ENCODE peak calls at places on chromosomes 2 and 18, in ten cellular contexts. One of them, this sample, is unnamed.

GRCh38 chr2:128808462-128809255 is 490.0 kb upstream of the HS6ST1 start:
- DNase-seq in A549: no peak
- DNase-seq in NCI-H526 treated with DMSO at 0.1 percent for 48 hours: no peak
- DNase-seq in stimulated activated naive B cell treated with anti-CD40 and anti-IgM and Interleukin-4, amounts not matched to agents 10 μg/mL and 1 μg/mL and 100 μg/mL, for 72 hours: no peak
- DNase-seq in CD8-positive, alpha-beta T cell: no peak
- DNase-seq in HTR-8/SVneo: peak
- DNase-seq in tibial artery: no peak
- DNase-seq in A172: no peak
- DNase-seq in SHP77 treated with DMSO at 0.1 percent for 48 hours: no peak
- DNase-seq in AML-193: no peak
- DNase-seq in this sample: no peak

GRCh38 chr18:22559414-22560282 is 141.9 kb upstream of the CTAGE1 start:
- DNase-seq in A549: peak
- DNase-seq in NCI-H526 treated with DMSO at 0.1 percent for 48 hours: peak
- DNase-seq in stimulated activated naive B cell treated with anti-CD40 and anti-IgM and Interleukin-4, amounts not matched to agents 10 μg/mL and 1 μg/mL and 100 μg/mL, for 72 hours: no peak
- DNase-seq in CD8-positive, alpha-beta T cell: peak
- DNase-seq in HTR-8/SVneo: peak
- DNase-seq in tibial artery: peak
- DNase-seq in A172: peak
- DNase-seq in SHP77 treated with DMSO at 0.1 percent for 48 hours: no peak
- DNase-seq in AML-193: no peak
- DNase-seq in this sample: no peak

GRCh38 chr2:157170299-157170698 is 87.2 kb upstream of the GALNT5 start:
- DNase-seq in A549: no peak
- DNase-seq in NCI-H526 treated with DMSO at 0.1 percent for 48 hours: no peak
- DNase-seq in stimulated activated naive B cell treated with anti-CD40 and anti-IgM and Interleukin-4, amounts not matched to agents 10 μg/mL and 1 μg/mL and 100 μg/mL, for 72 hours: no peak
- DNase-seq in CD8-positive, alpha-beta T cell: no peak
- DNase-seq in HTR-8/SVneo: no peak
- DNase-seq in tibial artery: no peak
- DNase-seq in A172: no peak
- DNase-seq in SHP77 treated with DMSO at 0.1 percent for 48 hours: no peak
- DNase-seq in AML-193: no peak
- DNase-seq in this sample: no peak

GRCh38 chr18:52677991-52678390 is 338.0 kb downstream of the DCC start:
- DNase-seq in A549: no peak
- DNase-seq in NCI-H526 treated with DMSO at 0.1 percent for 48 hours: no peak
- DNase-seq in stimulated activated naive B cell treated with anti-CD40 and anti-IgM and Interleukin-4, amounts not matched to agents 10 μg/mL and 1 μg/mL and 100 μg/mL, for 72 hours: no peak
- DNase-seq in CD8-positive, alpha-beta T cell: no peak
- DNase-seq in HTR-8/SVneo: no peak
- DNase-seq in tibial artery: no peak
- DNase-seq in A172: no peak
- DNase-seq in SHP77 treated with DMSO at 0.1 percent for 48 hours: no peak
- DNase-seq in AML-193: no peak
- DNase-seq in this sample: no peak

GRCh38 chr2:117985092-117985491 is 28.8 kb downstream of the CCDC93 start:
- DNase-seq in A549: peak
- DNase-seq in NCI-H526 treated with DMSO at 0.1 percent for 48 hours: no peak
- DNase-seq in stimulated activated naive B cell treated with anti-CD40 and anti-IgM and Interleukin-4, amounts not matched to agents 10 μg/mL and 1 μg/mL and 100 μg/mL, for 72 hours: no peak
- DNase-seq in CD8-positive, alpha-beta T cell: no peak
- DNase-seq in HTR-8/SVneo: no peak
- DNase-seq in tibial artery: no peak
- DNase-seq in A172: no peak
- DNase-seq in SHP77 treated with DMSO at 0.1 percent for 48 hours: no peak
- DNase-seq in AML-193: no peak
- DNase-seq in this sample: no peak

GRCh38 chr18:22579271-22579670 is 161.6 kb upstream of the CTAGE1 start:
- DNase-seq in A549: no peak
- DNase-seq in NCI-H526 treated with DMSO at 0.1 percent for 48 hours: no peak
- DNase-seq in stimulated activated naive B cell treated with anti-CD40 and anti-IgM and Interleukin-4, amounts not matched to agents 10 μg/mL and 1 μg/mL and 100 μg/mL, for 72 hours: no peak
- DNase-seq in CD8-positive, alpha-beta T cell: no peak
- DNase-seq in HTR-8/SVneo: no peak
- DNase-seq in tibial artery: no peak
- DNase-seq in A172: no peak
- DNase-seq in SHP77 treated with DMSO at 0.1 percent for 48 hours: no peak
- DNase-seq in AML-193: no peak
- DNase-seq in this sample: no peak

GRCh38 chr2:101308432-101309210 is at the start of gene RNF149:
- DNase-seq in A549: peak
- DNase-seq in NCI-H526 treated with DMSO at 0.1 percent for 48 hours: peak
- DNase-seq in stimulated activated naive B cell treated with anti-CD40 and anti-IgM and Interleukin-4, amounts not matched to agents 10 μg/mL and 1 μg/mL and 100 μg/mL, for 72 hours: peak
- DNase-seq in CD8-positive, alpha-beta T cell: peak
- DNase-seq in HTR-8/SVneo: peak
- DNase-seq in tibial artery: peak
- DNase-seq in A172: peak
- DNase-seq in SHP77 treated with DMSO at 0.1 percent for 48 hours: peak
- DNase-seq in AML-193: peak
- DNase-seq in this sample: no peak

GRCh38 chr2:5060956-5061355 is 631.2 kb upstream of the SOX11 start:
- DNase-seq in A549: no peak
- DNase-seq in NCI-H526 treated with DMSO at 0.1 percent for 48 hours: no peak
- DNase-seq in stimulated activated naive B cell treated with anti-CD40 and anti-IgM and Interleukin-4, amounts not matched to agents 10 μg/mL and 1 μg/mL and 100 μg/mL, for 72 hours: no peak
- DNase-seq in CD8-positive, alpha-beta T cell: no peak
- DNase-seq in HTR-8/SVneo: no peak
- DNase-seq in tibial artery: no peak
- DNase-seq in A172: no peak
- DNase-seq in SHP77 treated with DMSO at 0.1 percent for 48 hours: no peak
- DNase-seq in AML-193: no peak
- DNase-seq in this sample: no peak

GRCh38 chr18:3607309-3608098 is 157.5 kb downstream of the TGIF1 start:
- DNase-seq in A549: no peak
- DNase-seq in NCI-H526 treated with DMSO at 0.1 percent for 48 hours: no peak
- DNase-seq in stimulated activated naive B cell treated with anti-CD40 and anti-IgM and Interleukin-4, amounts not matched to agents 10 μg/mL and 1 μg/mL and 100 μg/mL, for 72 hours: no peak
- DNase-seq in CD8-positive, alpha-beta T cell: no peak
- DNase-seq in HTR-8/SVneo: no peak
- DNase-seq in tibial artery: no peak
- DNase-seq in A172: no peak
- DNase-seq in SHP77 treated with DMSO at 0.1 percent for 48 hours: no peak
- DNase-seq in AML-193: no peak
- DNase-seq in this sample: no peak

GRCh38 chr2:241879326-241879725 is 9.8 kb downstream of the RTP5 start:
- DNase-seq in A549: no peak
- DNase-seq in NCI-H526 treated with DMSO at 0.1 percent for 48 hours: no peak
- DNase-seq in stimulated activated naive B cell treated with anti-CD40 and anti-IgM and Interleukin-4, amounts not matched to agents 10 μg/mL and 1 μg/mL and 100 μg/mL, for 72 hours: no peak
- DNase-seq in CD8-positive, alpha-beta T cell: peak
- DNase-seq in HTR-8/SVneo: no peak
- DNase-seq in tibial artery: no peak
- DNase-seq in A172: no peak
- DNase-seq in SHP77 treated with DMSO at 0.1 percent for 48 hours: no peak
- DNase-seq in AML-193: no peak
- DNase-seq in this sample: no peak

GRCh38 chr2:68980956-68981355 is 6.5 kb downstream of the GKN1 start:
- DNase-seq in A549: no peak
- DNase-seq in NCI-H526 treated with DMSO at 0.1 percent for 48 hours: no peak
- DNase-seq in stimulated activated naive B cell treated with anti-CD40 and anti-IgM and Interleukin-4, amounts not matched to agents 10 μg/mL and 1 μg/mL and 100 μg/mL, for 72 hours: no peak
- DNase-seq in CD8-positive, alpha-beta T cell: no peak
- DNase-seq in HTR-8/SVneo: no peak
- DNase-seq in tibial artery: no peak
- DNase-seq in A172: peak
- DNase-seq in SHP77 treated with DMSO at 0.1 percent for 48 hours: no peak
- DNase-seq in AML-193: no peak
- DNase-seq in this sample: no peak

GRCh38 chr18:79628416-79629248 is 51.0 kb upstream of the CTDP1 start:
- DNase-seq in A549: no peak
- DNase-seq in NCI-H526 treated with DMSO at 0.1 percent for 48 hours: no peak
- DNase-seq in stimulated activated naive B cell treated with anti-CD40 and anti-IgM and Interleukin-4, amounts not matched to agents 10 μg/mL and 1 μg/mL and 100 μg/mL, for 72 hours: no peak
- DNase-seq in CD8-positive, alpha-beta T cell: no peak
- DNase-seq in HTR-8/SVneo: no peak
- DNase-seq in tibial artery: peak
- DNase-seq in A172: no peak
- DNase-seq in SHP77 treated with DMSO at 0.1 percent for 48 hours: no peak
- DNase-seq in AML-193: no peak
- DNase-seq in this sample: no peak

GRCh38 chr2:108534577-108535379 is 508 bp downstream of the LIMS1 start:
- DNase-seq in A549: peak
- DNase-seq in NCI-H526 treated with DMSO at 0.1 percent for 48 hours: peak
- DNase-seq in stimulated activated naive B cell treated with anti-CD40 and anti-IgM and Interleukin-4, amounts not matched to agents 10 μg/mL and 1 μg/mL and 100 μg/mL, for 72 hours: peak
- DNase-seq in CD8-positive, alpha-beta T cell: peak
- DNase-seq in HTR-8/SVneo: peak
- DNase-seq in tibial artery: peak
- DNase-seq in A172: peak
- DNase-seq in SHP77 treated with DMSO at 0.1 percent for 48 hours: peak
- DNase-seq in AML-193: no peak
- DNase-seq in this sample: no peak

GRCh38 chr2:117859924-117860647 is 45.6 kb downstream of the DDX18 start:
- DNase-seq in A549: no peak
- DNase-seq in NCI-H526 treated with DMSO at 0.1 percent for 48 hours: no peak
- DNase-seq in stimulated activated naive B cell treated with anti-CD40 and anti-IgM and Interleukin-4, amounts not matched to agents 10 μg/mL and 1 μg/mL and 100 μg/mL, for 72 hours: no peak
- DNase-seq in CD8-positive, alpha-beta T cell: no peak
- DNase-seq in HTR-8/SVneo: no peak
- DNase-seq in tibial artery: no peak
- DNase-seq in A172: no peak
- DNase-seq in SHP77 treated with DMSO at 0.1 percent for 48 hours: no peak
- DNase-seq in AML-193: no peak
- DNase-seq in this sample: no peak

GRCh38 chr2:172394008-172394407 is 33.4 kb upstream of the ITGA6 start:
- DNase-seq in A549: no peak
- DNase-seq in NCI-H526 treated with DMSO at 0.1 percent for 48 hours: no peak
- DNase-seq in stimulated activated naive B cell treated with anti-CD40 and anti-IgM and Interleukin-4, amounts not matched to agents 10 μg/mL and 1 μg/mL and 100 μg/mL, for 72 hours: no peak
- DNase-seq in CD8-positive, alpha-beta T cell: no peak
- DNase-seq in HTR-8/SVneo: no peak
- DNase-seq in tibial artery: no peak
- DNase-seq in A172: no peak
- DNase-seq in SHP77 treated with DMSO at 0.1 percent for 48 hours: no peak
- DNase-seq in AML-193: peak
- DNase-seq in this sample: peak

GRCh38 chr2:126749537-126749936 is 93.6 kb downstream of the GYPC start:
- DNase-seq in A549: no peak
- DNase-seq in NCI-H526 treated with DMSO at 0.1 percent for 48 hours: no peak
- DNase-seq in stimulated activated naive B cell treated with anti-CD40 and anti-IgM and Interleukin-4, amounts not matched to agents 10 μg/mL and 1 μg/mL and 100 μg/mL, for 72 hours: no peak
- DNase-seq in CD8-positive, alpha-beta T cell: no peak
- DNase-seq in HTR-8/SVneo: no peak
- DNase-seq in tibial artery: no peak
- DNase-seq in A172: no peak
- DNase-seq in SHP77 treated with DMSO at 0.1 percent for 48 hours: no peak
- DNase-seq in AML-193: no peak
- DNase-seq in this sample: no peak

GRCh38 chr2:240585101-240585500 is 1.4 kb upstream of the CAPN10 start:
- DNase-seq in A549: no peak
- DNase-seq in NCI-H526 treated with DMSO at 0.1 percent for 48 hours: no peak
- DNase-seq in stimulated activated naive B cell treated with anti-CD40 and anti-IgM and Interleukin-4, amounts not matched to agents 10 μg/mL and 1 μg/mL and 100 μg/mL, for 72 hours: peak
- DNase-seq in CD8-positive, alpha-beta T cell: no peak
- DNase-seq in HTR-8/SVneo: no peak
- DNase-seq in tibial artery: no peak
- DNase-seq in A172: no peak
- DNase-seq in SHP77 treated with DMSO at 0.1 percent for 48 hours: no peak
- DNase-seq in AML-193: no peak
- DNase-seq in this sample: no peak

GRCh38 chr2:181340891-181341290 is 116.3 kb upstream of the ITGA4 start:
- DNase-seq in A549: no peak
- DNase-seq in NCI-H526 treated with DMSO at 0.1 percent for 48 hours: no peak
- DNase-seq in stimulated activated naive B cell treated with anti-CD40 and anti-IgM and Interleukin-4, amounts not matched to agents 10 μg/mL and 1 μg/mL and 100 μg/mL, for 72 hours: no peak
- DNase-seq in CD8-positive, alpha-beta T cell: no peak
- DNase-seq in HTR-8/SVneo: no peak
- DNase-seq in tibial artery: no peak
- DNase-seq in A172: no peak
- DNase-seq in SHP77 treated with DMSO at 0.1 percent for 48 hours: no peak
- DNase-seq in AML-193: no peak
- DNase-seq in this sample: no peak

GRCh38 chr2:37085731-37086147 is 1.4 kb downstream of the GPATCH11 start:
- DNase-seq in A549: peak
- DNase-seq in NCI-H526 treated with DMSO at 0.1 percent for 48 hours: no peak
- DNase-seq in stimulated activated naive B cell treated with anti-CD40 and anti-IgM and Interleukin-4, amounts not matched to agents 10 μg/mL and 1 μg/mL and 100 μg/mL, for 72 hours: no peak
- DNase-seq in CD8-positive, alpha-beta T cell: no peak
- DNase-seq in HTR-8/SVneo: no peak
- DNase-seq in tibial artery: no peak
- DNase-seq in A172: peak
- DNase-seq in SHP77 treated with DMSO at 0.1 percent for 48 hours: no peak
- DNase-seq in AML-193: no peak
- DNase-seq in this sample: no peak

GRCh38 chr2:1591978-1592907 is 152.1 kb downstream of the PXDN start:
- DNase-seq in A549: peak
- DNase-seq in NCI-H526 treated with DMSO at 0.1 percent for 48 hours: peak
- DNase-seq in stimulated activated naive B cell treated with anti-CD40 and anti-IgM and Interleukin-4, amounts not matched to agents 10 μg/mL and 1 μg/mL and 100 μg/mL, for 72 hours: no peak
- DNase-seq in CD8-positive, alpha-beta T cell: no peak
- DNase-seq in HTR-8/SVneo: no peak
- DNase-seq in tibial artery: peak
- DNase-seq in A172: no peak
- DNase-seq in SHP77 treated with DMSO at 0.1 percent for 48 hours: peak
- DNase-seq in AML-193: no peak
- DNase-seq in this sample: no peak

GRCh38 chr2:7513834-7514233 is 596.6 kb downstream of the RNF144A start:
- DNase-seq in A549: no peak
- DNase-seq in NCI-H526 treated with DMSO at 0.1 percent for 48 hours: no peak
- DNase-seq in stimulated activated naive B cell treated with anti-CD40 and anti-IgM and Interleukin-4, amounts not matched to agents 10 μg/mL and 1 μg/mL and 100 μg/mL, for 72 hours: no peak
- DNase-seq in CD8-positive, alpha-beta T cell: no peak
- DNase-seq in HTR-8/SVneo: no peak
- DNase-seq in tibial artery: no peak
- DNase-seq in A172: no peak
- DNase-seq in SHP77 treated with DMSO at 0.1 percent for 48 hours: no peak
- DNase-seq in AML-193: no peak
- DNase-seq in this sample: no peak

GRCh38 chr2:16633632-16634430 is 31.8 kb downstream of the CYRIA start:
- DNase-seq in A549: peak
- DNase-seq in NCI-H526 treated with DMSO at 0.1 percent for 48 hours: no peak
- DNase-seq in stimulated activated naive B cell treated with anti-CD40 and anti-IgM and Interleukin-4, amounts not matched to agents 10 μg/mL and 1 μg/mL and 100 μg/mL, for 72 hours: no peak
- DNase-seq in CD8-positive, alpha-beta T cell: no peak
- DNase-seq in HTR-8/SVneo: no peak
- DNase-seq in tibial artery: no peak
- DNase-seq in A172: peak
- DNase-seq in SHP77 treated with DMSO at 0.1 percent for 48 hours: no peak
- DNase-seq in AML-193: no peak
- DNase-seq in this sample: no peak

GRCh38 chr2:219727771-219728429 is 100.5 kb downstream of the SLC4A3 start:
- DNase-seq in A549: no peak
- DNase-seq in NCI-H526 treated with DMSO at 0.1 percent for 48 hours: no peak
- DNase-seq in stimulated activated naive B cell treated with anti-CD40 and anti-IgM and Interleukin-4, amounts not matched to agents 10 μg/mL and 1 μg/mL and 100 μg/mL, for 72 hours: no peak
- DNase-seq in CD8-positive, alpha-beta T cell: no peak
- DNase-seq in HTR-8/SVneo: no peak
- DNase-seq in tibial artery: no peak
- DNase-seq in A172: peak
- DNase-seq in SHP77 treated with DMSO at 0.1 percent for 48 hours: no peak
- DNase-seq in AML-193: no peak
- DNase-seq in this sample: no peak

GRCh38 chr2:74514368-74515270 is at the start of gene TLX2:
- DNase-seq in A549: peak
- DNase-seq in NCI-H526 treated with DMSO at 0.1 percent for 48 hours: no peak
- DNase-seq in stimulated activated naive B cell treated with anti-CD40 and anti-IgM and Interleukin-4, amounts not matched to agents 10 μg/mL and 1 μg/mL and 100 μg/mL, for 72 hours: no peak
- DNase-seq in CD8-positive, alpha-beta T cell: no peak
- DNase-seq in HTR-8/SVneo: peak
- DNase-seq in tibial artery: no peak
- DNase-seq in A172: no peak
- DNase-seq in SHP77 treated with DMSO at 0.1 percent for 48 hours: no peak
- DNase-seq in AML-193: no peak
- DNase-seq in this sample: no peak

GRCh38 chr2:86704482-86704971 is 15.6 kb upstream of the RMND5A start:
- DNase-seq in A549: peak
- DNase-seq in NCI-H526 treated with DMSO at 0.1 percent for 48 hours: no peak
- DNase-seq in stimulated activated naive B cell treated with anti-CD40 and anti-IgM and Interleukin-4, amounts not matched to agents 10 μg/mL and 1 μg/mL and 100 μg/mL, for 72 hours: no peak
- DNase-seq in CD8-positive, alpha-beta T cell: no peak
- DNase-seq in HTR-8/SVneo: peak
- DNase-seq in tibial artery: no peak
- DNase-seq in A172: peak
- DNase-seq in SHP77 treated with DMSO at 0.1 percent for 48 hours: peak
- DNase-seq in AML-193: no peak
- DNase-seq in this sample: peak

GRCh38 chr2:195543063-195543462 is 114.0 kb upstream of the SLC39A10 start:
- DNase-seq in A549: no peak
- DNase-seq in NCI-H526 treated with DMSO at 0.1 percent for 48 hours: no peak
- DNase-seq in stimulated activated naive B cell treated with anti-CD40 and anti-IgM and Interleukin-4, amounts not matched to agents 10 μg/mL and 1 μg/mL and 100 μg/mL, for 72 hours: no peak
- DNase-seq in CD8-positive, alpha-beta T cell: no peak
- DNase-seq in HTR-8/SVneo: no peak
- DNase-seq in tibial artery: no peak
- DNase-seq in A172: no peak
- DNase-seq in SHP77 treated with DMSO at 0.1 percent for 48 hours: no peak
- DNase-seq in AML-193: peak
- DNase-seq in this sample: no peak

GRCh38 chr2:124607679-124608078 is 582.6 kb downstream of the CNTNAP5 start:
- DNase-seq in A549: no peak
- DNase-seq in NCI-H526 treated with DMSO at 0.1 percent for 48 hours: no peak
- DNase-seq in stimulated activated naive B cell treated with anti-CD40 and anti-IgM and Interleukin-4, amounts not matched to agents 10 μg/mL and 1 μg/mL and 100 μg/mL, for 72 hours: no peak
- DNase-seq in CD8-positive, alpha-beta T cell: no peak
- DNase-seq in HTR-8/SVneo: no peak
- DNase-seq in tibial artery: no peak
- DNase-seq in A172: no peak
- DNase-seq in SHP77 treated with DMSO at 0.1 percent for 48 hours: no peak
- DNase-seq in AML-193: no peak
- DNase-seq in this sample: no peak

GRCh38 chr2:239552213-239552926 is 151.6 kb upstream of the HDAC4 start:
- DNase-seq in A549: no peak
- DNase-seq in NCI-H526 treated with DMSO at 0.1 percent for 48 hours: no peak
- DNase-seq in stimulated activated naive B cell treated with anti-CD40 and anti-IgM and Interleukin-4, amounts not matched to agents 10 μg/mL and 1 μg/mL and 100 μg/mL, for 72 hours: no peak
- DNase-seq in CD8-positive, alpha-beta T cell: no peak
- DNase-seq in HTR-8/SVneo: no peak
- DNase-seq in tibial artery: no peak
- DNase-seq in A172: no peak
- DNase-seq in SHP77 treated with DMSO at 0.1 percent for 48 hours: no peak
- DNase-seq in AML-193: no peak
- DNase-seq in this sample: no peak